ENCODE peak calls at places on chromosomes 3 and 15, in ten cellular contexts. One of them, this sample, is unnamed.

GRCh38 chr3:124101643-124102042 is 109.7 kb upstream of the ROPN1 start:
- DNase-seq in testis: no peak
- DNase-seq in heart left ventricle: no peak
- DNase-seq in body of pancreas: no peak
- DNase-seq in H1: no peak
- DNase-seq in stomach: no peak
- DNase-seq in HCT116: no peak
- DNase-seq in transverse colon: no peak
- DNase-seq in suprapubic skin: no peak
- DNase-seq in breast epithelium: no peak
- DNase-seq in this sample: no peak

GRCh38 chr3:100354850-100355249 is 20.3 kb downstream of the NIT2 start:
- DNase-seq in testis: no peak
- DNase-seq in heart left ventricle: no peak
- DNase-seq in body of pancreas: peak; percentile 24
- DNase-seq in H1: no peak
- DNase-seq in stomach: no peak
- DNase-seq in HCT116: no peak
- DNase-seq in transverse colon: no peak
- DNase-seq in suprapubic skin: no peak
- DNase-seq in breast epithelium: no peak
- DNase-seq in this sample: peak; percentile 74

GRCh38 chr15:100832178-100832942 is 47.3 kb upstream of the ALDH1A3 start:
- DNase-seq in testis: no peak
- DNase-seq in heart left ventricle: no peak
- DNase-seq in body of pancreas: no peak
- DNase-seq in H1: no peak
- DNase-seq in stomach: no peak
- DNase-seq in HCT116: no peak
- DNase-seq in transverse colon: no peak
- DNase-seq in suprapubic skin: no peak
- DNase-seq in breast epithelium: no peak
- DNase-seq in this sample: no peak

GRCh38 chr15:49747340-49747739 is 126.5 kb downstream of the DTWD1 start:
- DNase-seq in testis: no peak
- DNase-seq in heart left ventricle: no peak
- DNase-seq in body of pancreas: no peak
- DNase-seq in H1: no peak
- DNase-seq in stomach: no peak
- DNase-seq in HCT116: no peak
- DNase-seq in transverse colon: no peak
- DNase-seq in suprapubic skin: no peak
- DNase-seq in breast epithelium: no peak
- DNase-seq in this sample: peak; percentile 68

GRCh38 chr3:1600206-1600605 is 498.5 kb upstream of the CNTN4 start:
- DNase-seq in testis: no peak
- DNase-seq in heart left ventricle: no peak
- DNase-seq in body of pancreas: no peak
- DNase-seq in H1: no peak
- DNase-seq in stomach: no peak
- DNase-seq in HCT116: no peak
- DNase-seq in transverse colon: no peak
- DNase-seq in suprapubic skin: no peak
- DNase-seq in breast epithelium: no peak
- DNase-seq in this sample: no peak

GRCh38 chr3:41002104-41002503 is 197.2 kb upstream of the CTNNB1 start:
- DNase-seq in testis: no peak
- DNase-seq in heart left ventricle: no peak
- DNase-seq in body of pancreas: no peak
- DNase-seq in H1: no peak
- DNase-seq in stomach: no peak
- DNase-seq in HCT116: no peak
- DNase-seq in transverse colon: no peak
- DNase-seq in suprapubic skin: no peak
- DNase-seq in breast epithelium: no peak
- DNase-seq in this sample: no peak

GRCh38 chr15:70569139-70569717 is 194.1 kb downstream of the UACA start:
- DNase-seq in testis: no peak
- DNase-seq in heart left ventricle: no peak
- DNase-seq in body of pancreas: no peak
- DNase-seq in H1: no peak
- DNase-seq in stomach: peak; percentile 43
- DNase-seq in HCT116: peak; percentile 73
- DNase-seq in transverse colon: no peak
- DNase-seq in suprapubic skin: no peak
- DNase-seq in breast epithelium: peak; percentile 29
- DNase-seq in this sample: peak; percentile 23

GRCh38 chr15:94670436-94671034 is 439.2 kb downstream of the MCTP2 start:
- DNase-seq in testis: no peak
- DNase-seq in heart left ventricle: no peak
- DNase-seq in body of pancreas: no peak
- DNase-seq in H1: no peak
- DNase-seq in stomach: no peak
- DNase-seq in HCT116: peak; percentile 15
- DNase-seq in transverse colon: no peak
- DNase-seq in suprapubic skin: no peak
- DNase-seq in breast epithelium: no peak
- DNase-seq in this sample: peak; percentile 15

GRCh38 chr15:55703873-55704285 is 39.1 kb downstream of the PRTG start:
- DNase-seq in testis: no peak
- DNase-seq in heart left ventricle: no peak
- DNase-seq in body of pancreas: no peak
- DNase-seq in H1: no peak
- DNase-seq in stomach: no peak
- DNase-seq in HCT116: no peak
- DNase-seq in transverse colon: no peak
- DNase-seq in suprapubic skin: no peak
- DNase-seq in breast epithelium: no peak
- DNase-seq in this sample: no peak

GRCh38 chr3:192817053-192817452 is 89.7 kb upstream of the FGF12 start:
- DNase-seq in testis: no peak
- DNase-seq in heart left ventricle: no peak
- DNase-seq in body of pancreas: no peak
- DNase-seq in H1: no peak
- DNase-seq in stomach: no peak
- DNase-seq in HCT116: no peak
- DNase-seq in transverse colon: no peak
- DNase-seq in suprapubic skin: no peak
- DNase-seq in breast epithelium: no peak
- DNase-seq in this sample: no peak

GRCh38 chr3:192818126-192818525 is 90.8 kb upstream of the FGF12 start:
- DNase-seq in testis: no peak
- DNase-seq in heart left ventricle: no peak
- DNase-seq in body of pancreas: no peak
- DNase-seq in H1: no peak
- DNase-seq in stomach: no peak
- DNase-seq in HCT116: no peak
- DNase-seq in transverse colon: no peak
- DNase-seq in suprapubic skin: no peak
- DNase-seq in breast epithelium: no peak
- DNase-seq in this sample: no peak

GRCh38 chr3:192817506-192817905 is 90.2 kb upstream of the FGF12 start:
- DNase-seq in testis: no peak
- DNase-seq in heart left ventricle: no peak
- DNase-seq in body of pancreas: no peak
- DNase-seq in H1: no peak
- DNase-seq in stomach: no peak
- DNase-seq in HCT116: no peak
- DNase-seq in transverse colon: no peak
- DNase-seq in suprapubic skin: no peak
- DNase-seq in breast epithelium: no peak
- DNase-seq in this sample: no peak

GRCh38 chr3:192819001-192819569 is 91.7 kb upstream of the FGF12 start:
- DNase-seq in testis: no peak
- DNase-seq in heart left ventricle: no peak
- DNase-seq in body of pancreas: no peak
- DNase-seq in H1: no peak
- DNase-seq in stomach: no peak
- DNase-seq in HCT116: peak; percentile 59
- DNase-seq in transverse colon: no peak
- DNase-seq in suprapubic skin: no peak
- DNase-seq in breast epithelium: no peak
- DNase-seq in this sample: no peak

GRCh38 chr3:192816274-192816853 is 89.0 kb upstream of the FGF12 start:
- DNase-seq in testis: no peak
- DNase-seq in heart left ventricle: no peak
- DNase-seq in body of pancreas: peak; percentile 28
- DNase-seq in H1: no peak
- DNase-seq in stomach: no peak
- DNase-seq in HCT116: peak; percentile 33
- DNase-seq in transverse colon: no peak
- DNase-seq in suprapubic skin: no peak
- DNase-seq in breast epithelium: no peak
- DNase-seq in this sample: peak; percentile 38
- TF ChIP-seq POLR2A in testis: no peak
- TF ChIP-seq POLR2A in heart left ventricle: no peak
- TF ChIP-seq POLR2A in body of pancreas: no peak
- TF ChIP-seq POLR2A in H1: no peak
- TF ChIP-seq POLR2A in stomach: no peak
- TF ChIP-seq POLR2A in HCT116: no peak
- TF ChIP-seq POLR2A in transverse colon: no peak
- TF ChIP-seq POLR2A in suprapubic skin: no peak
- TF ChIP-seq POLR2A in breast epithelium: no peak
- TF ChIP-seq POLR2A in this sample: no peak

GRCh38 chr3:9169951-9170850 is 79.2 kb downstream of the SRGAP3 start:
- DNase-seq in testis: no peak
- DNase-seq in heart left ventricle: no peak
- DNase-seq in body of pancreas: no peak
- DNase-seq in H1: no peak
- DNase-seq in stomach: no peak
- DNase-seq in HCT116: no peak
- DNase-seq in transverse colon: no peak
- DNase-seq in suprapubic skin: no peak
- DNase-seq in breast epithelium: no peak
- DNase-seq in this sample: no peak
- TF ChIP-seq POLR2A in testis: no peak
- TF ChIP-seq POLR2A in heart left ventricle: no peak
- TF ChIP-seq POLR2A in body of pancreas: no peak
- TF ChIP-seq POLR2A in H1: no peak
- TF ChIP-seq POLR2A in stomach: no peak
- TF ChIP-seq POLR2A in HCT116: no peak
- TF ChIP-seq POLR2A in transverse colon: no peak
- TF ChIP-seq POLR2A in suprapubic skin: no peak
- TF ChIP-seq POLR2A in breast epithelium: no peak
- TF ChIP-seq POLR2A in this sample: no peak

GRCh38 chr3:43096761-43097160 is 9.1 kb downstream of the POMGNT2 start:
- DNase-seq in testis: no peak
- DNase-seq in heart left ventricle: no peak
- DNase-seq in body of pancreas: no peak
- DNase-seq in H1: no peak
- DNase-seq in stomach: no peak
- DNase-seq in HCT116: no peak
- DNase-seq in transverse colon: no peak
- DNase-seq in suprapubic skin: no peak
- DNase-seq in breast epithelium: no peak
- DNase-seq in this sample: no peak

GRCh38 chr3:43093974-43094373 is 11.9 kb downstream of the POMGNT2 start:
- DNase-seq in testis: no peak
- DNase-seq in heart left ventricle: no peak
- DNase-seq in body of pancreas: no peak
- DNase-seq in H1: no peak
- DNase-seq in stomach: no peak
- DNase-seq in HCT116: no peak
- DNase-seq in transverse colon: no peak
- DNase-seq in suprapubic skin: no peak
- DNase-seq in breast epithelium: no peak
- DNase-seq in this sample: no peak

GRCh38 chr3:43094381-43094780 is 11.5 kb downstream of the POMGNT2 start:
- DNase-seq in testis: no peak
- DNase-seq in heart left ventricle: no peak
- DNase-seq in body of pancreas: no peak
- DNase-seq in H1: no peak
- DNase-seq in stomach: no peak
- DNase-seq in HCT116: no peak
- DNase-seq in transverse colon: no peak
- DNase-seq in suprapubic skin: no peak
- DNase-seq in breast epithelium: no peak
- DNase-seq in this sample: no peak

GRCh38 chr3:43094851-43095250 is 11.0 kb downstream of the POMGNT2 start:
- DNase-seq in testis: no peak
- DNase-seq in heart left ventricle: no peak
- DNase-seq in body of pancreas: no peak
- DNase-seq in H1: no peak
- DNase-seq in stomach: no peak
- DNase-seq in HCT116: no peak
- DNase-seq in transverse colon: no peak
- DNase-seq in suprapubic skin: no peak
- DNase-seq in breast epithelium: no peak
- DNase-seq in this sample: no peak

GRCh38 chr3:43095370-43095769 is 10.5 kb downstream of the POMGNT2 start:
- DNase-seq in testis: no peak
- DNase-seq in heart left ventricle: no peak
- DNase-seq in body of pancreas: no peak
- DNase-seq in H1: no peak
- DNase-seq in stomach: no peak
- DNase-seq in HCT116: no peak
- DNase-seq in transverse colon: no peak
- DNase-seq in suprapubic skin: no peak
- DNase-seq in breast epithelium: no peak
- DNase-seq in this sample: no peak
- TF ChIP-seq POLR2A in testis: no peak
- TF ChIP-seq POLR2A in heart left ventricle: no peak
- TF ChIP-seq POLR2A in body of pancreas: no peak
- TF ChIP-seq POLR2A in H1: no peak
- TF ChIP-seq POLR2A in stomach: no peak
- TF ChIP-seq POLR2A in HCT116: no peak
- TF ChIP-seq POLR2A in transverse colon: no peak
- TF ChIP-seq POLR2A in suprapubic skin: no peak
- TF ChIP-seq POLR2A in breast epithelium: no peak
- TF ChIP-seq POLR2A in this sample: no peak

GRCh38 chr3:52234516-52235447 is 4.2 kb downstream of the TWF2 start:
- DNase-seq in testis: no peak
- DNase-seq in heart left ventricle: peak; percentile 65
- DNase-seq in body of pancreas: no peak
- DNase-seq in H1: no peak
- DNase-seq in stomach: no peak
- DNase-seq in HCT116: no peak
- DNase-seq in transverse colon: no peak
- DNase-seq in suprapubic skin: no peak
- DNase-seq in breast epithelium: no peak
- DNase-seq in this sample: no peak
- TF ChIP-seq POLR2A in testis: no peak
- TF ChIP-seq POLR2A in heart left ventricle: peak; percentile 88
- TF ChIP-seq POLR2A in body of pancreas: no peak
- TF ChIP-seq POLR2A in H1: no peak
- TF ChIP-seq POLR2A in stomach: no peak
- TF ChIP-seq POLR2A in HCT116: no peak
- TF ChIP-seq POLR2A in transverse colon: no peak
- TF ChIP-seq POLR2A in suprapubic skin: no peak
- TF ChIP-seq POLR2A in breast epithelium: no peak
- TF ChIP-seq POLR2A in this sample: no peak